ENCODE peak calls at places on chromosome 2, in nine cellular contexts. K is fibroblast of pulmonary artery; T is fibroblast of villous mesenchyme; Z is sigmoid colon; B is Peyer's patch; H is aorta; V is lower lobe of right lung; F is CD8-positive, alpha-beta T cell; S is neuronal stem cell. X is an unnamed sample.

GRCh38 chr2:22450831-22451230 is 934.1 kb upstream of the KLHL29 start:
- DNase-seq in K (no peak), T (no peak), Z (peak), B (no peak), H (no peak), V (no peak), F (no peak), S (no peak), X (no peak)

GRCh38 chr2:197108758-197109157 is 182.3 kb upstream of the PGAP1 start:
- DNase-seq in K (peak), T (peak), Z (peak), B (peak), H (peak), V (no peak), F (no peak), S (no peak), X (no peak)

GRCh38 chr2:40127890-40128548 is 323.9 kb downstream of the SLC8A1 start:
- DNase-seq in K (peak), T (peak), Z (no peak), B (no peak), H (no peak), V (no peak), F (no peak), S (no peak), X (no peak)

GRCh38 chr2:3349211-3349693 is 28.4 kb downstream of the EIPR1 start:
- DNase-seq in K (peak), T (no peak), Z (no peak), B (no peak), H (no peak), V (no peak), F (no peak), S (no peak), X (no peak)

GRCh38 chr2:70702711-70703395 is 65.1 kb downstream of the ADD2 start:
- DNase-seq in K (no peak), T (no peak), Z (peak), B (no peak), H (no peak), V (no peak), F (no peak), S (no peak), X (no peak)

GRCh38 chr2:105406221-105406620 is 7.4 kb upstream of the FHL2 start:
- DNase-seq in K (peak), T (peak), Z (no peak), B (no peak), H (peak), V (no peak), F (no peak), S (no peak), X (no peak)

GRCh38 chr2:117858336-117858735 is 43.8 kb downstream of the DDX18 start:
- DNase-seq in K (no peak), T (no peak), Z (no peak), B (no peak), H (no peak), V (no peak), F (no peak), S (no peak), X (peak)

GRCh38 chr2:86221066-86221684 is 21.9 kb downstream of the MRPL35 start:
- DNase-seq in K (peak), T (peak), Z (peak), B (peak), H (peak), V (no peak), F (peak), S (peak), X (peak)

GRCh38 chr2:231900486-231900942 is 25.7 kb downstream of the NPPC start:
- DNase-seq in K (peak), T (peak), Z (peak), B (peak), H (peak), V (peak), F (peak), S (peak), X (peak)

GRCh38 chr2:8296340-8296739 is 385.5 kb upstream of the ID2 start:
- DNase-seq in K (no peak), T (no peak), Z (no peak), B (no peak), H (no peak), V (no peak), F (no peak), S (no peak), X (no peak)

GRCh38 chr2:157076526-157077161 is 180.9 kb upstream of the GALNT5 start:
- DNase-seq in K (no peak), T (no peak), Z (no peak), B (no peak), H (no peak), V (no peak), F (no peak), S (no peak), X (no peak)

GRCh38 chr2:68709421-68709911 is 25.1 kb upstream of the ARHGAP25 start:
- DNase-seq in K (peak), T (peak), Z (no peak), B (no peak), H (no peak), V (no peak), F (no peak), S (peak), X (peak)

GRCh38 chr2:145984541-145984940 is 1464.6 kb upstream of the ZEB2 start:
- DNase-seq in K (peak), T (peak), Z (no peak), B (no peak), H (no peak), V (no peak), F (no peak), S (no peak), X (no peak)

GRCh38 chr2:1137992-1138391 is 187.3 kb downstream of the SNTG2 start:
- DNase-seq in K (no peak), T (no peak), Z (no peak), B (no peak), H (no peak), V (no peak), F (no peak), S (no peak), X (no peak)

GRCh38 chr2:172082105-172082943 is 3.0 kb upstream of the DLX1 start:
- DNase-seq in K (no peak), T (no peak), Z (no peak), B (no peak), H (no peak), V (no peak), F (no peak), S (peak), X (peak)

GRCh38 chr2:79611448-79612016 is 98.7 kb downstream of the CTNNA2 start:
- DNase-seq in K (no peak), T (no peak), Z (no peak), B (no peak), H (no peak), V (no peak), F (no peak), S (no peak), X (no peak)

GRCh38 chr2:98634406-98635092 is 26.2 kb downstream of the UNC50 start:
- DNase-seq in K (no peak), T (no peak), Z (no peak), B (no peak), H (no peak), V (no peak), F (peak), S (peak), X (peak)

GRCh38 chr2:176176233-176176632 is 12.2 kb upstream of the HOXD1 start:
- DNase-seq in K (no peak), T (no peak), Z (no peak), B (no peak), H (no peak), V (no peak), F (no peak), S (no peak), X (no peak)

GRCh38 chr2:176175729-176176074 is 12.8 kb upstream of the HOXD1 start:
- DNase-seq in K (no peak), T (no peak), Z (no peak), B (no peak), H (no peak), V (no peak), F (no peak), S (no peak), X (peak)

GRCh38 chr2:176178807-176179271 is 9.6 kb upstream of the HOXD1 start:
- DNase-seq in K (no peak), T (peak), Z (no peak), B (no peak), H (no peak), V (no peak), F (no peak), S (no peak), X (no peak)

GRCh38 chr2:176178271-176178806 is 10.1 kb upstream of the HOXD1 start:
- DNase-seq in K (no peak), T (peak), Z (no peak), B (no peak), H (no peak), V (no peak), F (no peak), S (no peak), X (peak)

DNA sequence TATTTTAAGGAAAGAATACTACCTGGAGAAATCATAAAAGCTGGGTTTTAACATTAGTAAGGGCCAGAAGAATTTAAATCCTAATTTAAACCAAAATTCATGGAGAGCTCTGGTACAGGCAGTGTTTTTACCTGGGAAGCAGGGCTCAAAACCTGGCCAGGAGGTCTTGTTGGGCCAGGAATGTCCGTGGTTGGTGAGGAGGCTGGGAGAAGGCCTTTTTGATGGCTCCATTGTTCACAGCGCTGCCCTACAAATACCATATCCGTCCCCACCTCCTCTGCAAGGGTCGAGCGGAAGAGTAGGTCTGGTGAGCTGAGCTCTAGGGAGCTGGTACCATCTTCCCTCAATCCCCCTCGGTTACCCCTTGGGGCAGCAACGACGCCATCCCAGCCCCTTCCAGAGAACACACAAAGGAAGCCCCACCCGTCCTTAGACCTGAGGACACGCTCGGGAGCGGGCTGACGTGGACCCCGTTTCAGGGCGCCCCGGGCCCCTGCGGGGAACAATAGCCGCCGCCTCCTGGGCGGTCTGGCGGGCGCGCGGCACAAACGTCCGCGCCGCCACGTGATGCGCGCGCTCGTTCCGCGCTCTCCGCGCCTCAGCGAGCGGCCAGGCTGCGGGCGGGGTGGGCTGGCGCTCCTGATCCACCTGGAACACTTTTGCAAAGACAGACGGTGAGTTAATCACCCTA is 10.7 kb upstream of the HOXD1 start:
- DNase-seq in K (no peak), T (no peak), Z (no peak), B (no peak), H (no peak), V (no peak), F (no peak), S (no peak), X (peak)
- H3K4me3 ChIP-seq in K (no peak), T (peak), Z (peak), B (no peak), H (no peak), V (peak), F (no peak), S (no peak), X (peak)

GRCh38 chr2:102186676-102187190 is at the start of gene IL1RL2:
- DNase-seq in K (peak), T (no peak), Z (peak), B (no peak), H (no peak), V (peak), F (no peak), S (no peak), X (peak)
- H3K4me3 ChIP-seq in K (peak), T (peak), Z (peak), B (peak), H (peak), V (peak), F (peak), S (no peak), X (peak)

DNA sequence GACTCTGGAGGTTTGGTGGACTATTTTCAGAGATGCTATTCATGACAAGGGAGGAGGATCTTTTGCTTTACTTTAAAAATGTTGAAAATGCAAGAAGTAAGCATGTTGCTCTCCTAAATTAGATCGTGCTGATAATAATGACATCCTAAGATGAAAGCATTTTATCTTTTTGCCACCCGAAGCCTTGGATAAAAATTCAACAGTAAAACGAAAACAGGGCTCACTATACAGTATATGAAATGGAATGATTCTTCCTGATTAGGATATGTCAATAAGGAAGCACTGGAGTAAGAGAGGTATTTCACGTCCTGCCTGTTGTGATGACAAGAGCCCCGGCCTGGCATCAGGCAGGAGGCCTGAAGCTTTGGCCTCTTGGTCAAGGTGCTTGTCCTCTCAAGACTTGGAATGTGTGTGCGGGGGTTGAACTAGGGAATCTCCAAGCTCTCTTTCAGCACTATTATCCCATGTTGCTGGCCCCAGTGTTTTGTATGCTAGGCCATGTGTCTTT is 306.0 kb downstream of the MTX2 start:
- DNase-seq in K (no peak), T (no peak), Z (no peak), B (no peak), H (no peak), V (no peak), F (no peak), S (no peak), X (no peak)
- H3K4me3 ChIP-seq in K (no peak), T (no peak), Z (no peak), B (no peak), H (no peak), V (no peak), F (no peak), S (no peak), X (no peak)

GRCh38 chr2:101063753-101064502 is 61.8 kb downstream of the RPL31 start:
- DNase-seq in K (peak), T (peak), Z (no peak), B (no peak), H (no peak), V (no peak), F (no peak), S (no peak), X (no peak)
- H3K4me3 ChIP-seq in K (no peak), T (no peak), Z (no peak), B (no peak), H (no peak), V (no peak), F (no peak), S (no peak), X (no peak)

GRCh38 chr2:16664052-16664731 is 1.4 kb downstream of the CYRIA start:
- DNase-seq in K (peak), T (peak), Z (peak), B (peak), H (peak), V (peak), F (peak), S (no peak), X (peak)
- H3K4me3 ChIP-seq in K (peak), T (peak), Z (peak), B (peak), H (no peak), V (peak), F (no peak), S (peak), X (no peak)

GRCh38 chr2:26767894-26768487 is 3.9 kb downstream of the SLC35F6 start:
- DNase-seq in K (no peak), T (no peak), Z (no peak), B (no peak), H (no peak), V (no peak), F (no peak), S (no peak), X (no peak)

GRCh38 chr2:26772064-26773001 is 8.2 kb downstream of the SLC35F6 start:
- DNase-seq in K (peak), T (peak), Z (peak), B (peak), H (peak), V (peak), F (peak), S (no peak), X (no peak)

GRCh38 chr2:26768759-26769500 is 4.8 kb downstream of the SLC35F6 start:
- DNase-seq in K (peak), T (peak), Z (peak), B (peak), H (peak), V (peak), F (no peak), S (no peak), X (no peak)

GRCh38 chr2:26769501-26769850 is 5.4 kb downstream of the SLC35F6 start:
- DNase-seq in K (no peak), T (no peak), Z (no peak), B (no peak), H (no peak), V (no peak), F (no peak), S (no peak), X (no peak)

GRCh38 chr2:26770986-26771586 is 7.0 kb downstream of the SLC35F6 start:
- DNase-seq in K (peak), T (peak), Z (peak), B (peak), H (peak), V (no peak), F (peak), S (no peak), X (peak)
- H3K4me3 ChIP-seq in K (no peak), T (no peak), Z (no peak), B (no peak), H (no peak), V (no peak), F (no peak), S (no peak), X (no peak)

GRCh38 chr2:218179782-218180181 is 13.0 kb upstream of the CXCR1 start:
- DNase-seq in K (no peak), T (no peak), Z (no peak), B (no peak), H (no peak), V (no peak), F (no peak), S (no peak), X (no peak)

GRCh38 chr2:218186355-218186766 is 19.6 kb upstream of the CXCR1 start:
- DNase-seq in K (peak), T (peak), Z (peak), B (peak), H (peak), V (peak), F (peak), S (peak), X (peak)

GRCh38 chr2:218180728-218181127 is 14.0 kb upstream of the CXCR1 start:
- DNase-seq in K (no peak), T (peak), Z (no peak), B (peak), H (no peak), V (no peak), F (no peak), S (no peak), X (no peak)
- H3K4me3 ChIP-seq in K (no peak), T (no peak), Z (no peak), B (no peak), H (no peak), V (no peak), F (no peak), S (no peak), X (no peak)

GRCh38 chr2:18546586-18546985 is 13.9 kb downstream of the RDH14 start:
- DNase-seq in K (no peak), T (peak), Z (no peak), B (no peak), H (no peak), V (no peak), F (no peak), S (no peak), X (peak)
- H3K4me3 ChIP-seq in K (no peak), T (no peak), Z (no peak), B (no peak), H (no peak), V (no peak), F (no peak), S (no peak), X (no peak)

GRCh38 chr2:37350034-37350433 is 5.6 kb downstream of the QPCT start:
- DNase-seq in K (no peak), T (no peak), Z (no peak), B (peak), H (no peak), V (no peak), F (no peak), S (no peak), X (no peak)
- H3K4me3 ChIP-seq in K (no peak), T (no peak), Z (no peak), B (no peak), H (no peak), V (no peak), F (no peak), S (no peak), X (no peak)

X was measured in H7.